ENCODE peak calls at places on chromosomes 12 and 14, in seven cellular contexts. One of them, this sample, is unnamed.

GRCh38 chr12:59030415-59030814 is 110.1 kb upstream of the LRIG3 start:
- DNase-seq in NCI-H2081: peak
- DNase-seq in immature natural killer cell: no peak
- DNase-seq in NAMALWA: no peak
- DNase-seq in NCI-H460: no peak
- DNase-seq in Calu3: no peak
- DNase-seq in activated CD4-positive, alpha-beta T cell treated with anti-CD3 and anti-CD28 coated beads, Interleukin-2, amount 10 ng/mL, durations not matched to agents 7 days and 5 days: no peak
- DNase-seq in this sample: no peak

GRCh38 chr12:19012965-19013364 is 116.6 kb upstream of the PLEKHA5 start:
- DNase-seq in Calu3: no peak
- DNase-seq in immature natural killer cell: no peak
- DNase-seq in NAMALWA: no peak
- DNase-seq in NCI-H460: no peak
- DNase-seq in activated CD4-positive, alpha-beta T cell treated with anti-CD3 and anti-CD28 coated beads, Interleukin-2, amount 10 ng/mL, durations not matched to agents 7 days and 5 days: no peak
- DNase-seq in NCI-H2081: no peak
- DNase-seq in this sample: no peak

GRCh38 chr12:3130053-3130805 is 53.0 kb downstream of the TSPAN9 start:
- DNase-seq in NAMALWA: no peak
- DNase-seq in immature natural killer cell: no peak
- DNase-seq in NCI-H460: no peak
- DNase-seq in activated CD4-positive, alpha-beta T cell treated with anti-CD3 and anti-CD28 coated beads, Interleukin-2, amount 10 ng/mL, durations not matched to agents 7 days and 5 days: no peak
- DNase-seq in Calu3: no peak
- DNase-seq in NCI-H2081: peak
- DNase-seq in this sample: no peak

GRCh38 chr12:101021911-101022388 is 188.1 kb downstream of the SLC5A8 start:
- DNase-seq in immature natural killer cell: no peak
- DNase-seq in Calu3: no peak
- DNase-seq in NCI-H2081: no peak
- DNase-seq in NCI-H460: no peak
- DNase-seq in activated CD4-positive, alpha-beta T cell treated with anti-CD3 and anti-CD28 coated beads, Interleukin-2, amount 10 ng/mL, durations not matched to agents 7 days and 5 days: no peak
- DNase-seq in NAMALWA: no peak
- DNase-seq in this sample: no peak

GRCh38 chr12:93979189-93979588 is 169.2 kb upstream of the PLXNC1 start:
- DNase-seq in immature natural killer cell: peak
- DNase-seq in NCI-H2081: no peak
- DNase-seq in NAMALWA: peak
- DNase-seq in activated CD4-positive, alpha-beta T cell treated with anti-CD3 and anti-CD28 coated beads, Interleukin-2, amount 10 ng/mL, durations not matched to agents 7 days and 5 days: peak
- DNase-seq in Calu3: no peak
- DNase-seq in NCI-H460: peak
- DNase-seq in this sample: no peak

GRCh38 chr14:100025111-100025510 is 40.1 kb upstream of the EVL start:
- DNase-seq in NCI-H2081: no peak
- DNase-seq in NCI-H460: peak
- DNase-seq in NAMALWA: peak
- DNase-seq in Calu3: peak
- DNase-seq in activated CD4-positive, alpha-beta T cell treated with anti-CD3 and anti-CD28 coated beads, Interleukin-2, amount 10 ng/mL, durations not matched to agents 7 days and 5 days: peak
- DNase-seq in immature natural killer cell: peak
- DNase-seq in this sample: no peak

GRCh38 chr14:73742520-73743238 is 28.5 kb upstream of the PNMA1 start:
- DNase-seq in NCI-H2081: no peak
- DNase-seq in NAMALWA: no peak
- DNase-seq in NCI-H460: no peak
- DNase-seq in Calu3: no peak
- DNase-seq in immature natural killer cell: no peak
- DNase-seq in activated CD4-positive, alpha-beta T cell treated with anti-CD3 and anti-CD28 coated beads, Interleukin-2, amount 10 ng/mL, durations not matched to agents 7 days and 5 days: no peak
- DNase-seq in this sample: no peak

GRCh38 chr12:1935700-1936378 is 17.4 kb upstream of the CACNA2D4 start:
- DNase-seq in NAMALWA: no peak
- DNase-seq in Calu3: no peak
- DNase-seq in immature natural killer cell: no peak
- DNase-seq in NCI-H460: no peak
- DNase-seq in activated CD4-positive, alpha-beta T cell treated with anti-CD3 and anti-CD28 coated beads, Interleukin-2, amount 10 ng/mL, durations not matched to agents 7 days and 5 days: no peak
- DNase-seq in NCI-H2081: no peak
- DNase-seq in this sample: peak

GRCh38 chr12:12716151-12716844 is 870 bp upstream of the CDKN1B start:
- DNase-seq in immature natural killer cell: no peak
- DNase-seq in NCI-H2081: no peak
- DNase-seq in Calu3: no peak
- DNase-seq in activated CD4-positive, alpha-beta T cell treated with anti-CD3 and anti-CD28 coated beads, Interleukin-2, amount 10 ng/mL, durations not matched to agents 7 days and 5 days: no peak
- DNase-seq in NCI-H460: no peak
- DNase-seq in NAMALWA: peak
- DNase-seq in this sample: peak

This sample was measured in tibial artery.